ENCODE peak calls at places on chromosomes 5 and 9, in five cellular contexts. J is GM13977, E is IMR-90, R is AG10803, D is psoas muscle. C is an unnamed sample.
A peak's percentile ranks its signal among the peaks of the same experiment; 100 is the strongest.

GRCh38 chr9:24881361-24881760 is 335.7 kb upstream of the IZUMO3 start:
- DNase-seq in J (no peak), E (no peak), R (no peak), D (no peak), C (no peak)

GRCh38 chr5:156482816-156483215 is 155.9 kb downstream of the SGCD start:
- DNase-seq in J (no peak), E (no peak), R (peak; percentile 56), D (no peak), C (no peak)

GRCh38 chr9:17520264-17521058 is 58.4 kb upstream of the SH3GL2 start:
- DNase-seq in J (no peak), E (no peak), R (no peak), D (no peak), C (no peak)

GRCh38 chr9:8857330-8858249 is 1058.0 kb upstream of the DMAC1 start:
- DNase-seq in J (peak; percentile 28), E (no peak), R (peak; percentile 6), D (peak; percentile 63), C (peak; percentile 4)

GRCh38 chr5:95620870-95621838 is 1.3 kb downstream of the GPR150 start:
- DNase-seq in J (peak; percentile 58), E (no peak), R (peak; percentile 9), D (peak; percentile 32), C (peak; percentile 50)

GRCh38 chr5:129046151-129046550 is 48.4 kb upstream of the ISOC1 start:
- DNase-seq in J (no peak), E (peak; percentile 4), R (no peak), D (no peak), C (no peak)

GRCh38 chr5:117204404-117204803 is 629.8 kb upstream of the SEMA6A start:
- DNase-seq in J (no peak), E (no peak), R (no peak), D (no peak), C (no peak)

GRCh38 chr9:91714020-91714721 is 235.9 kb downstream of the ROR2 start:
- DNase-seq in J (no peak), E (peak; percentile 61), R (peak; percentile 33), D (peak; percentile 51), C (peak; percentile 59)

GRCh38 chr5:149550608-149551226 is 522 bp downstream of the CSNK1A1 start:
- DNase-seq in J (no peak), E (no peak), R (no peak), D (no peak), C (peak; percentile 17)

GRCh38 chr5:148791334-148791667 is 35.1 kb upstream of the ADRB2 start:
- DNase-seq in J (peak; percentile 42), E (peak; percentile 84), R (peak; percentile 32), D (no peak), C (no peak)

GRCh38 chr9:114033397-114034103 is 44.5 kb downstream of the AMBP start:
- DNase-seq in J (peak; percentile 58), E (no peak), R (no peak), D (peak; percentile 49), C (peak; percentile 20)

GRCh38 chr9:87402537-87402936 is 95.1 kb upstream of the DAPK1 start:
- DNase-seq in J (no peak), E (no peak), R (no peak), D (no peak), C (no peak)

GRCh38 chr9:87401681-87402080 is 96.0 kb upstream of the DAPK1 start:
- DNase-seq in J (no peak), E (no peak), R (no peak), D (no peak), C (no peak)

GRCh38 chr9:87405677-87406544 is 91.8 kb upstream of the DAPK1 start:
- DNase-seq in J (no peak), E (no peak), R (peak; percentile 53), D (peak; percentile 43), C (peak; percentile 41)

DNA sequence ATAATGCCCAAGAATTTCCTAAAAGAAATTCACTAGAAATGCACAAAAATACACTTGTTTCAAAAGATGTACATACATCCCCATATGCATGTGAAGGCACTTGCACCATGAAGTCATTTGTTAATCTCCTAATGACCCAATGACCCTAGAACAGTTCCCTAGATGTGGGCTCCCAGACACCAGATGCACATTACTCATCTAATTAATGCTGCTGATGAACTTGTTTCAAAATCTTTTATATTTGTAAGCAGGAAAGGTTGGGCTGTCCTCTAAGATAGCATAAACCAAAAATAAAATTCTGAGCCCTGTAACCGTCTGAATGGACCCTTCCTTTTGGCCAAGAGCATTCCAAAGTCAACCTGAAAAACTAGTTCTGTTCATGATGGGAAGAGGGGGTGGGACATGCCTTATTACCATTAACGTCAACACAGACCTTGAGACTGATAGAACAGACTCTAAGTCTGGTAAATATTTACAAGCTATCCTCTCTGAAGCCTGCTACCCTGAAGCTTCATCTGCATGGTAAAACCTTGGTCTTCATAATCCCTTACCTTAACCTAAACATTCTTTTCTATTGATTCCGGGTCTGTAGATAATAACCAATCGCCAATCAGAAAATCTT is 91.0 kb upstream of the DAPK1 start:
- DNase-seq in J (no peak), E (no peak), R (no peak), D (no peak), C (peak; percentile 29)
- TF ChIP-seq CTCF in J (no peak), E (no peak), R (no peak), D (no peak), C (no peak)

DNA sequence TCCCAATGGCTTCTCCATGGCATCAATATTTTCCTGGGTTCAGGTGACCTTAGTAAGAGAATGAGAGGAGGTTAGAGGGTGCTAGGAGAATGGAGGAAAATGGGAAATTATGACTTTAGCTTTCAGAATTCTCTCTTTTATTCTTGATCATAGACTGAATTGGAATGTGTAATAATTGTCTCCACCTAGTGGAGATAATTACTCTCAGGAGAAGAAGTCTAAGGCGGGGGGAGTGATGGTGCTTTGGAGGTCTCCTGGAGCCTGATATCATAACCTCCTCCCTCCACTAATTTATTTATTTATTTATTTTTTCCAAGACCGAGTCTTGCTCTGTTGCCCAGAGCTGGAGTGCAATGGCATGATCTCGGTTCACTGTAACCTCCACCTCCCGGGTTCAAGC is 221.3 kb downstream of the GRIA1 start:
- DNase-seq in J (no peak), E (peak; percentile 6), R (no peak), D (no peak), C (no peak)
- TF ChIP-seq CTCF in J (no peak), E (peak; percentile 48), R (no peak), D (no peak), C (no peak)

GRCh38 chr5:151771259-151772028 is at the start of gene G3BP1:
- DNase-seq in J (peak; percentile 99), E (peak; percentile 100), R (peak; percentile 100), D (peak; percentile 100), C (peak; percentile 100)
- TF ChIP-seq CTCF in J (peak; percentile 67), E (peak; percentile 96), R (peak; percentile 60), D (peak; percentile 39), C (peak; percentile 32)

DNA sequence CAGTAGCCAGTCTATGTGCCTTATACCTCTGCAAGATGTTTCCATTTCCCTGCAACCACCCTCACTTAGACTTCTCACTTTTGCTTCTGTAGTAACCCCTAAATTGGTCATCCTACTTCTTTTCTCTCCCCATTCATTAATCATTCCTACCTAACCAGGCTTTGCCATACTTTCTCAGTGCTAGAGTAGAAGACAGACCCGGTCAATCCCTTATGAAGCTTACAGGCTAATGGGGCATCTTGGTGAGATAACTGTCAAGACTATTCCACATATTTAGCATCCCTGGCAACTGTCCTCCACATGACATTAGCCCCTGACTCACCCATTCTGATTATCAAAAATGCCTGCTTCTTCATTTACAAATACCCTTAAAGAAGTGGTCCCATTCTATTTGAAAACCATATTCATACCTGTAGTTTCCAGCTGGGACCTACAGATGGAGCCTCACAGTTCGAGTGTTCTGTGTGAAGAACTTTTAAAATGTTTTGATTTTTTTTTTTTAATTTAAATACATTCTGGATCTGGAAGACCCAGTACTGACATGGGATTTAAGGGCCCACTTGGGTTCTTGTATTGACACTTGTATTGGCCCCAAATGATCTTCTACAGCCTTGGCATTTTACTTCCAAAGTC is 21.0 kb downstream of the F2RL2 start:
- DNase-seq in J (no peak), E (peak; percentile 56), R (no peak), D (no peak), C (no peak)
- TF ChIP-seq CTCF in J (peak; percentile 14), E (peak; percentile 60), R (peak; percentile 42), D (no peak), C (peak; percentile 39)

DNA sequence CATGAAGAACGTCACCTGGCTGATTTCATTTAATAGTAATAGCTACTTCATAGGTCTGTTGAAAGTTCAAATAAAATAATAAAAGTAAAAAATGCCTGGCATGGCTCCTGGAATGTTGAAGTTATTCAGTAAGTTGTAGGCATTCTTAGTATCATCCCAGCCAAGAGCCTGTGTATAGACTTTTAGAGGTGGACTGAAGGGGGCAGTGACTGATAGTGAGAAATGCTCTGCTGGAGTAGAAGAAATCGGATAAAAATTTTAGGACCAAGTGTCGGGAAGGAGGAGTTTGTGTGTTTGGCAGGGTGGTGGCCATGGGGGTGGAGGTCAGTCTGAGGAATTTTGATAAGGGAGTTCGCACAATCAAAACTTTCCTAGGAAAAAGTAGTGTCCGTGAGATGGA is 3.6 kb downstream of the ZFP2 start:
- DNase-seq in J (no peak), E (no peak), R (no peak), D (no peak), C (no peak)
- TF ChIP-seq CTCF in J (no peak), E (no peak), R (no peak), D (no peak), C (no peak)

DNA sequence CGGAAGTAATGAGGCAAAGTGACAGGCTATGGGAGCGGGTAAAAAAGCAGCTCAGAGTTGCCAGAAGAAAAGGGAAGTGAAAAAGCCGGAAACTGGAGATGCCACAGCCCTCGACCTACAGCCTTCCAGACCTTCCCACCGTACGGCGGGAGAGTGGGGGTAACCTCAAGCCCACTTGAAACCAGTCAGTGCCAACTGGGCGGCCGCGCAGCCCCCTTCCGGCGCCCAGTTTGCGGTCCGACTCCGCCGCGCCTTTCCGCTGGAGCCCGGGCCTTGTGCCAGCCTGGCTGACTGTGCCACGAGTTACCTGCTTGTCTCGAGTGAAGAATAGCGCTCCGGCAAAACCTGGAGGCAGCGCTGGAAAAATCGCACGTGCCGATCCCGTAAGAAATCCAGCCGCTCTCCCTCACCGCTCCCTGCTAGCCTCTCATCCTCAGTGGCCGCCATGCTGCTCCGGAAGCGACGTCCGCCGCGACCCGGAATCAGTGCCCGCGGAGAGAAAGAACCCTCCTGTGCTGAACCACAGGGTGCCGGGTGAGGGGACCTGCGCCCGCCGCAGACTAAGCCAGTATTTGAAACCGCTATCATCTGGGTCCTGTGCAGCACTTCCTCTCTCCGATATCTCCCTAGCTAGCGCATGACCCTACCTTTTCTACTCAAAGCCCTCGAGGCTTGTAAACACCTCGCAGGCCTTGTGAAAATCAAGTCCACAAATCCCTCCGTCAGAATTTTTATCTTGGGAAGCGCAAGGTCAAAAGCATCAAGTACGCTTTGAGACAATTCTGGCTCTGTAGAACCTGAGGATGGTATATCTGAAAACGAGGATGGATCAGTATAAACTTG is at the start of gene PGGT1B:
- DNase-seq in J (peak; percentile 80), E (peak; percentile 55), R (peak; percentile 59), D (peak; percentile 77), C (peak; percentile 82)
- TF ChIP-seq CTCF in J (no peak), E (no peak), R (no peak), D (no peak), C (no peak)

GRCh38 chr5:93909356-93909755 is 168.0 kb upstream of the POU5F2 start:
- DNase-seq in J (no peak), E (no peak), R (no peak), D (no peak), C (peak; percentile 13)
- TF ChIP-seq CTCF in J (no peak), E (peak; percentile 17), R (peak; percentile 34), D (no peak), C (no peak)

C was measured in Calu3.